ENCODE peak calls at places on chromosomes 13 and 19, in four cellular contexts. P is neural progenitor cell, G is GM23338, D is PC-3. V is an unnamed sample.

GRCh38 chr19:367963-368623 is 23.5 kb upstream of the MIER2 start:
- DNase-seq in P (no peak), G (no peak), D (no peak), V (no peak)

GRCh38 chr13:112014857-112015256 is 52.1 kb upstream of the SOX1 start:
- DNase-seq in P (no peak), G (no peak), D (no peak), V (no peak)

GRCh38 chr13:98879965-98880364 is 97.9 kb downstream of the DOCK9 start:
- DNase-seq in P (no peak), G (no peak), D (no peak), V (no peak)

GRCh38 chr19:38544569-38545315 is 73.0 kb downstream of the MAP4K1 start:
- DNase-seq in P (peak; percentile 64), G (peak; percentile 21), D (no peak), V (peak; percentile 81)

GRCh38 chr13:33123066-33123940 is 107.1 kb downstream of the KL start:
- DNase-seq in P (no peak), G (peak; percentile 39), D (no peak), V (no peak)

GRCh38 chr13:48194392-48194754 is 38.6 kb upstream of the ITM2B start:
- DNase-seq in P (no peak), G (no peak), D (peak; percentile 30), V (no peak)

GRCh38 chr13:61142506-61142905 is 273.1 kb downstream of the PCDH20 start:
- DNase-seq in P (no peak), G (no peak), D (peak; percentile 39), V (no peak)

GRCh38 chr13:48505597-48506091 is 27.2 kb downstream of the RCBTB2 start:
- DNase-seq in P (no peak), G (no peak), D (no peak), V (peak; percentile 78)

GRCh38 chr13:66576381-66576780 is 653.8 kb downstream of the PCDH9 start:
- DNase-seq in P (no peak), G (no peak), D (no peak), V (no peak)

GRCh38 chr19:7994114-7994513 is 11.3 kb downstream of the ELAVL1 start:
- DNase-seq in P (no peak), G (peak; percentile 69), D (no peak), V (no peak)

GRCh38 chr19:55540619-55541018 is 3.7 kb upstream of the SBK2 start:
- DNase-seq in P (no peak), G (no peak), D (no peak), V (no peak)

GRCh38 chr19:35977446-35978222 is 17.4 kb upstream of the SDHAF1 start:
- DNase-seq in P (peak; percentile 79), G (peak; percentile 95), D (no peak), V (no peak)

GRCh38 chr19:47158879-47159509 is 28.4 kb downstream of the SAE1 start:
- DNase-seq in P (no peak), G (no peak), D (no peak), V (no peak)

GRCh38 chr13:49517461-49517860 is 21.7 kb downstream of the PHF11 start:
- DNase-seq in P (peak; percentile 56), G (peak; percentile 36), D (no peak), V (no peak)
- TF ChIP-seq CTCF in P (peak; percentile 63), G (peak; percentile 47), D (peak; percentile 45), V (no peak)

GRCh38 chr19:12789904-12790619 is 1.2 kb upstream of the JUNB start:
- DNase-seq in P (peak; percentile 99), G (peak; percentile 98), D (peak; percentile 94), V (peak; percentile 96)
- H3F3A ChIP-seq in P (peaks cover 62% of the 10 kb centered on the region), G (peaks cover 29% of the 10 kb centered on the region), D (peaks cover 12% of the 10 kb centered on the region), V (peaks cover 49% of the 10 kb centered on the region)

GRCh38 chr13:25227690-25228089 is 55.6 kb upstream of the AMER2 start:
- DNase-seq in P (no peak), G (no peak), D (no peak), V (no peak)

GRCh38 chr13:25224151-25224550 is 52.1 kb upstream of the AMER2 start:
- DNase-seq in P (no peak), G (no peak), D (no peak), V (no peak)

GRCh38 chr13:25231537-25231936 is 55.8 kb downstream of the MTMR6 start:
- DNase-seq in P (no peak), G (no peak), D (no peak), V (no peak)

GRCh38 chr13:25222740-25223139 is 50.7 kb upstream of the AMER2 start:
- DNase-seq in P (no peak), G (no peak), D (no peak), V (no peak)

GRCh38 chr13:25225970-25226369 is 53.9 kb upstream of the AMER2 start:
- DNase-seq in P (no peak), G (peak; percentile 30), D (no peak), V (no peak)
- TF ChIP-seq CTCF in P (no peak), G (no peak), D (no peak), V (no peak)

DNA sequence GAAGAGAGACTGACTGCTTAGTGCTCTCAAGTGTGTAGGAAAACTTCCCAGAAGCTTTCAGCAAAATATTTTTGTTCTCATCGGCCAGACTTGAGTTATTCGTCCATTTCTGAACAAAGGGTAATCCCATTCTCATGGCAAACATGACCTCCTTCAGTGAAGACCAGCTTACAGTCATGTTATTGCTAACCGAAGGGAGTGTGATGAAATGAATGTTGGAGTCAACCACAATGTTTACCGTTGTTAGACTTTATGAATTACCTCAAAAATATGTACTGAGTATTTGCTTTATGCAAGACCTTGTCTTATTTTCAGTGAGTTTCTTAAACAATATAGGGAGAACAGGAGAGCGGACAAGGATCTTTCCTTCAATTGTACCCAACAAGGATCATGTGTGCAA is 228.6 kb downstream of the LMO7 start:
- DNase-seq in P (no peak), G (no peak), D (peak; percentile 85), V (no peak)
- H3F3A ChIP-seq in P (no peaks in the 10 kb centered on the region), G (no peaks in the 10 kb centered on the region), D (no peaks in the 10 kb centered on the region), V (peaks cover under 1% of the 10 kb centered on the region)

GRCh38 chr19:1606138-1606651 is 933 bp upstream of the UQCR11 start:
- DNase-seq in P (no peak), G (no peak), D (no peak), V (no peak)
- TF ChIP-seq CTCF in P (no peak), G (no peak), D (no peak), V (no peak)

GRCh38 chr19:15287496-15287895 is 44.8 kb downstream of the BRD4 start:
- DNase-seq in P (no peak), G (no peak), D (no peak), V (peak; percentile 57)

GRCh38 chr19:15284091-15284490 is 48.2 kb downstream of the BRD4 start:
- DNase-seq in P (no peak), G (no peak), D (no peak), V (no peak)

GRCh38 chr19:15286688-15287355 is 45.5 kb downstream of the BRD4 start:
- DNase-seq in P (no peak), G (no peak), D (no peak), V (peak; percentile 14)

GRCh38 chr19:15284896-15285295 is 47.4 kb downstream of the BRD4 start:
- DNase-seq in P (no peak), G (no peak), D (no peak), V (no peak)

DNA sequence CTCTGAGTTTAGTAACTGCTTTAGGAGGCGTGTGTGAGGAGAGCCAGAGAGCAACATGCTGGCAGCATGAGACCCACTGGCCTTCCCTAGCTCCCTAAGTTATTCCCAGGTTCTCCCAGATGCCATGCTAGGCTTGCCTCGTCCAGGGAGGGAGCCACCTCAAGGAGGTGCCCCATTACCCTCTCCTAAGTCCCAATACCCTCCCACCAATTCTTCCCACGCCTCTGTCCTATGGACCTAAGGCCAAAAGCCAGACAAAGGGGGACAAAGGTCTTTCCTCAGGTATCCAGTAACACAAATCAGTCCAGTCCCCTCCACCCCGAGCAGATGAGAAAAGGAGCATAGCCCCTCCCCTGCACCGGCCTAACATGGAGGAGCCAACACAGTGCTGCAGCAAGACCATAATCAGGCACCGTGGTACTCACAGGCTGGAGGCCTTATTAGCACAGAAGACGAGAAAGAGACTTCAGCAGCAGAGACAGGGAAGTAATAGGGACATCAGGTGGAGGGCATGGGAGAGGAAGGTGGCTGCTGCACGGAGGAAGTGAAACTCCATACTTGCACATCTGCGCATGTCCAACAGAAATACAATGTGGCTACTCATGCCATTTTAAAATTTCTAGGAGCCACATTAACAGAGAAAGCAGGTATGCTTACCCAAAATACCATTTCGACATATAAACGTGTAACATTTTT is 46.3 kb downstream of the BRD4 start:
- DNase-seq in P (peak; percentile 32), G (peak; percentile 44), D (no peak), V (peak; percentile 62)
- H3F3A ChIP-seq in P (peaks cover 14% of the 10 kb centered on the region), G (no peaks in the 10 kb centered on the region), D (no peaks in the 10 kb centered on the region), V (peaks cover 28% of the 10 kb centered on the region)

DNA sequence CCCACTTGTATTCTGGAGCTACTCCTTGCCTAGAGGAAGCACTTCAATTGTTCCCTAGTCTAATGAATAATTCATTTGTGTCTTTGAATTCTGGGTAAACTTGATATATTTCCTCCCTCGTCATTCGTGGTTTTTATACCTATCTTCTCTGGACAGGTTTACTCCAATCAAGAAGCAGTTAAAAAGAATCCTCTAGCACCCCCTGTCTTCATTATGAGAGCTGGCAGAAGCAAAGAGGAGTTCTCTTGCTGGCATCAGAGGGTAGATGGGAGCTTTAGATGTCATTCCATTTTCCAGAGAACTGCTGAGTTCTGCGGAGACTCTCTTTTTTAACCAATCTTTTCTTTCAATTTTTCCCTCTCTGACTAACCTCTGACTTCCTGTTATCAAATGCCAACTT is 627.7 kb downstream of the FGF9 start:
- DNase-seq in P (no peak), G (peak; percentile 48), D (no peak), V (no peak)
- TF ChIP-seq CTCF in P (peak; percentile 12), G (peak; percentile 47), D (no peak), V (no peak)

DNA sequence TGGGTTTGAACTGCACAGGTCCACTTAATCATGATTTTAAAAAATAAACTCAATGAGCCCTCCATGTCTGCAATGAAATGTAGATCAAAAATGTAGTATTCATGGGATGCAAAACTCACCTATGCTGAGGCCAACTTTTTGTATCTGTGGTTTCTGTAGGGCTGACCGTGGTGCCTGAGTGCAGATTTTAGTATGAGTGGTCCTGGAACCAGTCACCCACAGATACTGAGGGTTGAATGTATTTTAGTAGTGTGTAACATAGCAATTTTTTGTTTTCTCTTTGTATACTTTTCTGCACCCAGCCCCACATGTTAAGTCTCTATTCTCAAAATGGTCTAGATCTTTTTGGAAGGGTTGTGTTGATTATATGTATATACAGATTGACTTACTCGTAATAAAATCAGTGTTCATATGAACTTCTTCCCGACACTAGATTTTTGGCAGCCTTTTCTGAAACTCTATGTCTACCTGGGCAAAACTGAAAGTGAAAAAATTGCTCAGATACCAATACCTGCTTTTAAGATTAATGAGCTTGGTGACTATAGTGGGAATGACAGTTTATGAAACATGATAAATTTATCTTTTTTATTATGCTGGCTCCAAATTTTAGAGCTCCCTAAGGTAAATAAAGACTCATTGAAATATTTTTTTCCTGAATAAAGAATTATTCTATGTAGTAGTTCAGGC is 51.6 kb downstream of the DNAJC15 start:
- DNase-seq in P (no peak), G (no peak), D (no peak), V (peak; percentile 52)
- H3F3A ChIP-seq in P (peaks cover 49% of the 10 kb centered on the region), G (no peaks in the 10 kb centered on the region), D (no peaks in the 10 kb centered on the region), V (peaks cover 23% of the 10 kb centered on the region)

GRCh38 chr13:89057274-89057673 is 1386.1 kb downstream of the SLITRK5 start:
- DNase-seq in P (no peak), G (no peak), D (no peak), V (no peak)
- TF ChIP-seq CTCF in P (no peak), G (no peak), D (no peak), V (no peak)

V was measured in MM.1S.